ENCODE peak calls at places on chromosome 17, in six cellular contexts. M is RCC 7860; S is stimulated activated CD8-positive, alpha-beta memory T cell treated with anti-CD3 and anti-CD28 coated beads, Interleukin-4, amount 100 ng/mL, for 1 hour; L is hippocampal formation; C is AG10803; Q is ovary. R is an unnamed sample.

GRCh38 chr17:1003633-1003971 is 6.7 kb downstream of the TIMM22 start:
- DNase-seq in M (no peak), S (no peak), L (no peak), C (no peak), Q (no peak), R (no peak)

GRCh38 chr17:77409282-77410161 is 268.8 kb downstream of the SEC14L1 start:
- DNase-seq in M (no peak), S (no peak), L (no peak), C (peak), Q (peak), R (peak)

GRCh38 chr17:20066253-20066652 is 57.1 kb downstream of the SPECC1 start:
- DNase-seq in M (peak), S (no peak), L (no peak), C (peak), Q (peak), R (no peak)

GRCh38 chr17:1231456-1231855 is 38.8 kb upstream of the BHLHA9 start:
- DNase-seq in M (no peak), S (no peak), L (no peak), C (peak), Q (no peak), R (no peak)

GRCh38 chr17:44779211-44780025 is 20.6 kb downstream of the ADAM11 start:
- DNase-seq in M (peak), S (peak), L (peak), C (peak), Q (peak), R (peak)

GRCh38 chr17:73720187-73720834 is 76.1 kb upstream of the SDK2 start:
- DNase-seq in M (no peak), S (no peak), L (no peak), C (no peak), Q (no peak), R (peak)

GRCh38 chr17:74639704-74640142 is 16.2 kb upstream of the CD300E start:
- DNase-seq in M (no peak), S (no peak), L (no peak), C (peak), Q (no peak), R (no peak)

GRCh38 chr17:7922499-7923289 is 6.6 kb upstream of the RNF227 start:
- DNase-seq in M (no peak), S (peak), L (peak), C (peak), Q (peak), R (peak)

GRCh38 chr17:38451030-38451839 is 23.0 kb downstream of the ARHGAP23 start:
- DNase-seq in M (peak), S (no peak), L (no peak), C (peak), Q (no peak), R (peak)

GRCh38 chr17:59330314-59330942 is 1.0 kb upstream of the YPEL2 start:
- DNase-seq in M (peak), S (no peak), L (peak), C (no peak), Q (peak), R (peak)

GRCh38 chr17:57861000-57861736 is 11.3 kb upstream of the MRPS23 start:
- DNase-seq in M (peak), S (no peak), L (no peak), C (peak), Q (peak), R (peak)

GRCh38 chr17:80023261-80024205 is 12.1 kb downstream of the TBC1D16 start:
- DNase-seq in M (no peak), S (no peak), L (no peak), C (peak), Q (no peak), R (no peak)

GRCh38 chr17:59126809-59127417 is 20.2 kb upstream of the TRIM37 start:
- DNase-seq in M (no peak), S (no peak), L (no peak), C (no peak), Q (no peak), R (no peak)

GRCh38 chr17:57892820-57893595 is 43.2 kb upstream of the MRPS23 start:
- DNase-seq in M (peak), S (no peak), L (peak), C (peak), Q (peak), R (peak)